ENCODE peak calls at places on chromosome 18, in five cellular contexts. One of them, this sample, is unnamed.

GRCh38 chr18:58004317-58004716 is 39.7 kb upstream of the NEDD4L start:
- DNase-seq in OCI-LY7: no peak
- DNase-seq in AG09309: peak; percentile 34
- DNase-seq in psoas muscle: no peak
- DNase-seq in mucosa of descending colon: no peak
- DNase-seq in this sample: no peak

GRCh38 chr18:47997338-47997780 is 66.9 kb upstream of the SMAD2 start:
- DNase-seq in mucosa of descending colon: no peak
- DNase-seq in OCI-LY7: peak; percentile 6
- DNase-seq in AG09309: no peak
- DNase-seq in psoas muscle: no peak
- DNase-seq in this sample: no peak

GRCh38 chr18:36328385-36328858 is 30.9 kb downstream of the FHOD3 start:
- DNase-seq in AG09309: no peak
- DNase-seq in OCI-LY7: no peak
- DNase-seq in psoas muscle: no peak
- DNase-seq in mucosa of descending colon: no peak
- DNase-seq in this sample: no peak

GRCh38 chr18:62326646-62327348 is 1.7 kb downstream of the TNFRSF11A start:
- DNase-seq in AG09309: no peak
- DNase-seq in psoas muscle: no peak
- DNase-seq in OCI-LY7: no peak
- DNase-seq in mucosa of descending colon: no peak
- DNase-seq in this sample: no peak

GRCh38 chr18:6113650-6114049 is 218.3 kb upstream of the TMEM200C start:
- DNase-seq in mucosa of descending colon: no peak
- DNase-seq in AG09309: no peak
- DNase-seq in OCI-LY7: no peak
- DNase-seq in psoas muscle: no peak
- DNase-seq in this sample: no peak

GRCh38 chr18:2197945-2198344 is 373.4 kb downstream of the METTL4 start:
- DNase-seq in mucosa of descending colon: no peak
- DNase-seq in psoas muscle: no peak
- DNase-seq in AG09309: no peak
- DNase-seq in OCI-LY7: no peak
- DNase-seq in this sample: no peak

GRCh38 chr18:48191494-48191893 is 217.7 kb downstream of the ZBTB7C start:
- DNase-seq in AG09309: no peak
- DNase-seq in OCI-LY7: no peak
- DNase-seq in mucosa of descending colon: no peak
- DNase-seq in psoas muscle: no peak
- DNase-seq in this sample: no peak

GRCh38 chr18:24421831-24422230 is 4.6 kb upstream of the IMPACT start:
- DNase-seq in OCI-LY7: no peak
- DNase-seq in AG09309: no peak
- DNase-seq in psoas muscle: no peak
- DNase-seq in mucosa of descending colon: no peak
- DNase-seq in this sample: no peak

GRCh38 chr18:50694147-50694546 is 125.7 kb downstream of the MRO start:
- DNase-seq in psoas muscle: no peak
- DNase-seq in OCI-LY7: no peak
- DNase-seq in AG09309: no peak
- DNase-seq in mucosa of descending colon: no peak
- DNase-seq in this sample: no peak

GRCh38 chr18:22914633-22915032 is 18.5 kb upstream of the RBBP8 start:
- DNase-seq in AG09309: no peak
- DNase-seq in OCI-LY7: no peak
- DNase-seq in mucosa of descending colon: no peak
- DNase-seq in psoas muscle: no peak
- DNase-seq in this sample: no peak

GRCh38 chr18:25786778-25787177 is 303.6 kb downstream of the SS18 start:
- DNase-seq in mucosa of descending colon: no peak
- DNase-seq in OCI-LY7: no peak
- DNase-seq in psoas muscle: no peak
- DNase-seq in AG09309: peak; percentile 47
- DNase-seq in this sample: no peak

GRCh38 chr18:47863041-47863440 is 67.4 kb downstream of the SMAD2 start:
- DNase-seq in mucosa of descending colon: no peak
- DNase-seq in OCI-LY7: no peak
- DNase-seq in AG09309: no peak
- DNase-seq in psoas muscle: peak; percentile 15
- DNase-seq in this sample: no peak

GRCh38 chr18:58362027-58362575 is 266.8 kb downstream of the ALPK2 start:
- DNase-seq in mucosa of descending colon: no peak
- DNase-seq in OCI-LY7: no peak
- DNase-seq in psoas muscle: peak; percentile 48
- DNase-seq in AG09309: peak; percentile 89
- DNase-seq in this sample: no peak

GRCh38 chr18:50182516-50182915 is 12.4 kb downstream of the MYO5B start:
- DNase-seq in OCI-LY7: no peak
- DNase-seq in psoas muscle: no peak
- DNase-seq in AG09309: no peak
- DNase-seq in mucosa of descending colon: no peak
- DNase-seq in this sample: no peak

GRCh38 chr18:9380101-9380500 is 45.5 kb downstream of the TWSG1 start:
- DNase-seq in mucosa of descending colon: no peak
- DNase-seq in psoas muscle: no peak
- DNase-seq in OCI-LY7: no peak
- DNase-seq in AG09309: peak; percentile 46
- DNase-seq in this sample: no peak

GRCh38 chr18:10410472-10411300 is 43.7 kb upstream of the APCDD1 start:
- DNase-seq in psoas muscle: no peak
- DNase-seq in AG09309: no peak
- DNase-seq in OCI-LY7: no peak
- DNase-seq in mucosa of descending colon: no peak
- DNase-seq in this sample: no peak

GRCh38 chr18:24791736-24792135 is 331.3 kb downstream of the HRH4 start:
- DNase-seq in AG09309: no peak
- DNase-seq in OCI-LY7: no peak
- DNase-seq in mucosa of descending colon: no peak
- DNase-seq in psoas muscle: no peak
- DNase-seq in this sample: no peak

GRCh38 chr18:80246656-80247402 is 485 bp downstream of the PARD6G start:
- DNase-seq in OCI-LY7: no peak
- DNase-seq in mucosa of descending colon: peak; percentile 35
- DNase-seq in psoas muscle: peak; percentile 30
- DNase-seq in AG09309: no peak
- DNase-seq in this sample: no peak

GRCh38 chr18:11877497-11877896 is 26.3 kb downstream of the CHMP1B start:
- DNase-seq in AG09309: no peak
- DNase-seq in OCI-LY7: no peak
- DNase-seq in psoas muscle: no peak
- DNase-seq in mucosa of descending colon: no peak
- DNase-seq in this sample: no peak

GRCh38 chr18:11872479-11873136 is 21.4 kb downstream of the CHMP1B start:
- DNase-seq in OCI-LY7: peak; percentile 64
- DNase-seq in mucosa of descending colon: no peak
- DNase-seq in psoas muscle: no peak
- DNase-seq in AG09309: no peak
- DNase-seq in this sample: no peak

GRCh38 chr18:11871501-11871900 is 20.3 kb downstream of the CHMP1B start:
- DNase-seq in mucosa of descending colon: no peak
- DNase-seq in OCI-LY7: no peak
- DNase-seq in AG09309: no peak
- DNase-seq in psoas muscle: no peak
- DNase-seq in this sample: no peak

GRCh38 chr18:11873670-11874340 is 22.6 kb downstream of the CHMP1B start:
- DNase-seq in mucosa of descending colon: no peak
- DNase-seq in OCI-LY7: no peak
- DNase-seq in AG09309: no peak
- DNase-seq in psoas muscle: no peak
- DNase-seq in this sample: no peak

DNA sequence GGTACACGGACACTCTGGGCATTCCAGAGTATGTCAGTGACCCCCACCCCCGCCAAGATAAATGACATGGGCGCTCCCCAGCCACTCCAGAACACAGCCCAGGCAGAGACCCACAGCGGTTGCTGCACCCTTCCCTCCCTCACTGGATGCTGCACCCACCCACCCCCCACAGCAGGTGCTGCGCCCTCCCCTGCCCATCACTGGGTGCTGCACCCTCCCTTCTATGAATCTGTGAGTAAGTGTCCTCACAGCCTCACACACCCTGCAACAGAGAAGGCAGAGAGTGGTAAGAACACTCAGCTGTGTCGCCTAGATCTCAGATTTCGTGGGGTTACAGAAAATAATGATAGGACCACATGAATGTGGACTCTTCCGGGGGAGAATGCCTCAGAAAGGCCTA is 23.5 kb downstream of the CHMP1B start:
- DNase-seq in OCI-LY7: no peak
- DNase-seq in mucosa of descending colon: no peak
- DNase-seq in AG09309: no peak
- DNase-seq in psoas muscle: no peak
- DNase-seq in this sample: no peak
- TF ChIP-seq CTCF in OCI-LY7: no peak
- TF ChIP-seq CTCF in mucosa of descending colon: no peak
- TF ChIP-seq CTCF in AG09309: no peak
- TF ChIP-seq CTCF in psoas muscle: no peak
- TF ChIP-seq CTCF in this sample: no peak

GRCh38 chr18:3879836-3880120 is 429.8 kb downstream of the TGIF1 start:
- DNase-seq in OCI-LY7: no peak
- DNase-seq in AG09309: no peak
- DNase-seq in psoas muscle: no peak
- DNase-seq in mucosa of descending colon: no peak
- DNase-seq in this sample: no peak

GRCh38 chr18:3889803-3890202 is 439.8 kb downstream of the TGIF1 start:
- DNase-seq in mucosa of descending colon: no peak
- DNase-seq in OCI-LY7: no peak
- DNase-seq in psoas muscle: peak; percentile 29
- DNase-seq in AG09309: peak; percentile 51
- DNase-seq in this sample: no peak

GRCh38 chr18:3889121-3889520 is 439.1 kb downstream of the TGIF1 start:
- DNase-seq in AG09309: no peak
- DNase-seq in mucosa of descending colon: no peak
- DNase-seq in psoas muscle: no peak
- DNase-seq in OCI-LY7: no peak
- DNase-seq in this sample: no peak

GRCh38 chr18:3886575-3887322 is 436.8 kb downstream of the TGIF1 start:
- DNase-seq in OCI-LY7: peak; percentile 30
- DNase-seq in AG09309: no peak
- DNase-seq in psoas muscle: no peak
- DNase-seq in mucosa of descending colon: no peak
- DNase-seq in this sample: no peak

GRCh38 chr18:3885209-3885792 is 435.3 kb downstream of the TGIF1 start:
- DNase-seq in OCI-LY7: peak; percentile 71
- DNase-seq in mucosa of descending colon: no peak
- DNase-seq in psoas muscle: no peak
- DNase-seq in AG09309: no peak
- DNase-seq in this sample: no peak
- TF ChIP-seq CTCF in OCI-LY7: peak; percentile 81
- TF ChIP-seq CTCF in mucosa of descending colon: no peak
- TF ChIP-seq CTCF in psoas muscle: no peak
- TF ChIP-seq CTCF in AG09309: peak; percentile 14
- TF ChIP-seq CTCF in this sample: no peak

GRCh38 chr18:68662779-68663178 is 52.1 kb downstream of the TMX3 start:
- DNase-seq in OCI-LY7: no peak
- DNase-seq in mucosa of descending colon: no peak
- DNase-seq in AG09309: no peak
- DNase-seq in psoas muscle: no peak
- DNase-seq in this sample: no peak
- TF ChIP-seq CTCF in OCI-LY7: peak; percentile 23
- TF ChIP-seq CTCF in mucosa of descending colon: no peak
- TF ChIP-seq CTCF in AG09309: no peak
- TF ChIP-seq CTCF in psoas muscle: no peak
- TF ChIP-seq CTCF in this sample: no peak

GRCh38 chr18:54555996-54556395 is 35.0 kb upstream of the DYNAP start:
- DNase-seq in mucosa of descending colon: no peak
- DNase-seq in AG09309: no peak
- DNase-seq in OCI-LY7: no peak
- DNase-seq in psoas muscle: no peak
- DNase-seq in this sample: no peak

GRCh38 chr18:54557958-54558357 is 33.1 kb upstream of the DYNAP start:
- DNase-seq in OCI-LY7: no peak
- DNase-seq in psoas muscle: no peak
- DNase-seq in AG09309: no peak
- DNase-seq in mucosa of descending colon: no peak
- DNase-seq in this sample: no peak

GRCh38 chr18:54561864-54562263 is 29.2 kb upstream of the DYNAP start:
- DNase-seq in AG09309: no peak
- DNase-seq in mucosa of descending colon: no peak
- DNase-seq in psoas muscle: no peak
- DNase-seq in OCI-LY7: no peak
- DNase-seq in this sample: no peak

GRCh38 chr18:54558609-54559585 is 32.1 kb upstream of the DYNAP start:
- DNase-seq in psoas muscle: no peak
- DNase-seq in AG09309: no peak
- DNase-seq in OCI-LY7: peak; percentile 19
- DNase-seq in mucosa of descending colon: no peak
- DNase-seq in this sample: no peak
- TF ChIP-seq CTCF in psoas muscle: peak; percentile 46
- TF ChIP-seq CTCF in AG09309: peak; percentile 64
- TF ChIP-seq CTCF in OCI-LY7: peak; percentile 75
- TF ChIP-seq CTCF in mucosa of descending colon: peak; percentile 28
- TF ChIP-seq CTCF in this sample: peak; percentile 75